ENCODE peak calls at places on chromosome 9, in eight cellular contexts. X is A172, C is G401, T is breast epithelium, V is cardiac fibroblast, D is AG10803, L is LHCN-M2, P is H7. K is an unnamed sample.

GRCh38 chr9:128493424-128493823 is 11.1 kb upstream of the GLE1 start:
- DNase-seq in X (no peak), C (no peak), T (no peak), V (no peak), D (no peak), L (no peak), P (peak), K (no peak)

GRCh38 chr9:118786877-118787276 is 582.4 kb downstream of the BRINP1 start:
- DNase-seq in X (no peak), C (peak), T (no peak), V (no peak), D (no peak), L (no peak), P (no peak), K (no peak)

GRCh38 chr9:134643306-134643705 is 1.7 kb downstream of the COL5A1 start:
- DNase-seq in X (no peak), C (no peak), T (no peak), V (peak), D (peak), L (peak), P (peak), K (no peak)

GRCh38 chr9:6845881-6846280 is 88.1 kb downstream of the KDM4C start:
- DNase-seq in X (peak), C (peak), T (no peak), V (peak), D (peak), L (no peak), P (peak), K (peak)

GRCh38 chr9:95504053-95504963 is 12.5 kb downstream of the PTCH1 start:
- DNase-seq in X (peak), C (peak), T (no peak), V (peak), D (peak), L (peak), P (peak), K (peak)

GRCh38 chr9:76373777-76374474 is 20.3 kb downstream of the RFK start:
- DNase-seq in X (no peak), C (no peak), T (no peak), V (no peak), D (no peak), L (no peak), P (no peak), K (no peak)

GRCh38 chr9:106697799-106698591 is 165.0 kb upstream of the ZNF462 start:
- DNase-seq in X (peak), C (peak), T (peak), V (peak), D (peak), L (peak), P (no peak), K (peak)

GRCh38 chr9:78121488-78121887 is 89.9 kb upstream of the GNAQ start:
- DNase-seq in X (peak), C (peak), T (peak), V (peak), D (peak), L (peak), P (peak), K (peak)

GRCh38 chr9:109604788-109605187 is 106.7 kb upstream of the PTPN3 start:
- DNase-seq in X (no peak), C (no peak), T (no peak), V (peak), D (no peak), L (no peak), P (no peak), K (no peak)

K was measured in kidney glomerular epithelial cell.